ENCODE peak calls at places on chromosomes 11 and 22, in four cellular contexts. Z, H, U and F are unnamed samples. For H3K9me3, the result is how much of the 10 kb centered on the place peaks cover.

GRCh38 chr22:50182176-50183081 is 3.3 kb upstream of the TRABD start:
- DNase-seq in Z (no peak), U (no peak), H (no peak), F (no peak)

GRCh38 chr11:216081-216974 is 8.8 kb downstream of the RIC8A start:
- DNase-seq in U (no peak), H (no peak), Z (peak), F (peak)

GRCh38 chr11:7941608-7942007 is at the start of gene OR10A3:
- DNase-seq in U (no peak), Z (no peak), H (no peak), F (no peak)

GRCh38 chr22:46110215-46110614 is 40.1 kb upstream of the PPARA start:
- DNase-seq in Z (peak), U (peak), H (no peak), F (peak)

GRCh38 chr11:1983601-1983961 is 14.1 kb downstream of the H19 start:
- DNase-seq in H (no peak), U (no peak), Z (no peak), F (no peak)

GRCh38 chr11:117378966-117379865 is 51.6 kb downstream of the CEP164 start:
- DNase-seq in Z (no peak), U (no peak), H (no peak), F (no peak)

GRCh38 chr11:69489031-69489745 is 7.7 kb downstream of the LINC01488 start:
- DNase-seq in U (no peak), H (no peak), Z (no peak), F (no peak)

GRCh38 chr11:64173616-64174355 is 7.9 kb upstream of the MACROD1 start:
- DNase-seq in Z (no peak), U (peak), H (no peak), F (peak)

GRCh38 chr11:64877390-64878222 is 815 bp downstream of the EHD1 start:
- DNase-seq in H (no peak), U (no peak), Z (no peak), F (no peak)

GRCh38 chr11:61361237-61361636 is 445 bp downstream of the CYB561A3 start:
- DNase-seq in U (no peak), H (no peak), Z (no peak), F (no peak)

GRCh38 chr22:19520566-19521305 is 3.5 kb downstream of the CLDN5 start:
- DNase-seq in H (no peak), U (no peak), Z (no peak), F (no peak)

GRCh38 chr11:32173435-32173834 is 82.6 kb downstream of the RCN1 start:
- DNase-seq in H (peak), Z (peak), U (peak), F (peak)

GRCh38 chr11:88555829-88556202 is 218.3 kb upstream of the CTSC start:
- DNase-seq in Z (no peak), H (no peak), U (peak), F (peak)

GRCh38 chr11:134644489-134645456 is 232.7 kb upstream of the B3GAT1 start:
- DNase-seq in H (no peak), U (no peak), Z (no peak), F (no peak)

GRCh38 chr22:24952837-24953293 is 349 bp downstream of the KIAA1671 start:
- DNase-seq in Z (peak), H (peak), U (peak), F (peak)

GRCh38 chr11:199004-199581 is 6.2 kb downstream of the SCGB1C1 start:
- DNase-seq in U (no peak), Z (no peak), H (no peak), F (no peak)

GRCh38 chr11:68036717-68037239 is 2.0 kb upstream of the TCIRG1 start:
- DNase-seq in U (no peak), Z (no peak), H (no peak), F (no peak)

GRCh38 chr22:44609589-44609988 is 92.4 kb upstream of the PRR5 start:
- DNase-seq in U (no peak), Z (no peak), H (no peak), F (no peak)

GRCh38 chr11:8838248-8838647 is 72.7 kb upstream of the AKIP1 start:
- DNase-seq in H (no peak), Z (no peak), U (peak), F (peak)

GRCh38 chr11:114358711-114359110 is 41.6 kb downstream of the C11orf71 start:
- DNase-seq in Z (no peak), U (peak), H (no peak), F (no peak)

GRCh38 chr11:23509023-23509422 is 648.7 kb upstream of the CCDC179 start:
- DNase-seq in U (peak), Z (no peak), H (no peak), F (peak)

GRCh38 chr11:111632798-111633197 is 30.5 kb downstream of the SIK2 start:
- DNase-seq in H (no peak), Z (no peak), U (no peak), F (no peak)

GRCh38 chr11:111229604-111230003 is 15.9 kb upstream of the POU2AF2 start:
- DNase-seq in H (no peak), Z (no peak), U (no peak), F (no peak)

GRCh38 chr22:48944433-48944755 is 883.3 kb downstream of the BRD1 start:
- DNase-seq in U (no peak), H (no peak), Z (no peak), F (no peak)

GRCh38 chr22:25030636-25031035 is 78.1 kb downstream of the KIAA1671 start:
- DNase-seq in Z (no peak), H (no peak), U (no peak), F (no peak)

GRCh38 chr11:85269109-85269508 is 358.0 kb downstream of the DLG2 start:
- DNase-seq in Z (no peak), H (no peak), U (no peak), F (no peak)

GRCh38 chr11:100612766-100613165 is 74.3 kb upstream of the ARHGAP42 start:
- DNase-seq in H (no peak), Z (no peak), U (no peak), F (no peak)

GRCh38 chr22:24186352-24186740 is 5.1 kb downstream of the SUSD2 start:
- DNase-seq in H (no peak), U (no peak), Z (no peak), F (no peak)

GRCh38 chr11:46294365-46295309 is 17.2 kb downstream of the CREB3L1 start:
- DNase-seq in U (peak), H (peak), Z (peak), F (peak)

GRCh38 chr11:46296520-46297448 is 19.3 kb downstream of the CREB3L1 start:
- DNase-seq in Z (peak), U (peak), H (peak), F (peak)

GRCh38 chr11:46293616-46294015 is 16.2 kb downstream of the CREB3L1 start:
- DNase-seq in H (no peak), Z (no peak), U (peak), F (peak)

GRCh38 chr11:46295996-46296519 is 18.6 kb downstream of the CREB3L1 start:
- DNase-seq in H (no peak), Z (no peak), U (no peak), F (no peak)

GRCh38 chr11:46295312-46295995 is 18.0 kb downstream of the CREB3L1 start:
- DNase-seq in Z (peak), H (peak), U (peak), F (peak)
- H2BK120ac ChIP-seq in Z (no peak), H (no peak), U (peak), F (peak)

GRCh38 chr11:28836285-28837081 is 728.3 kb downstream of the METTL15 start:
- DNase-seq in Z (no peak), U (peak), H (peak), F (peak)

GRCh38 chr11:28835317-28835716 is 727.1 kb downstream of the METTL15 start:
- DNase-seq in H (no peak), U (no peak), Z (no peak), F (no peak)

GRCh38 chr11:28834877-28835276 is 726.7 kb downstream of the METTL15 start:
- DNase-seq in Z (no peak), H (no peak), U (peak), F (peak)

GRCh38 chr11:28837599-28837998 is 729.4 kb downstream of the METTL15 start:
- DNase-seq in U (no peak), Z (no peak), H (no peak), F (no peak)

GRCh38 chr11:28835790-28836189 is 727.6 kb downstream of the METTL15 start:
- DNase-seq in Z (no peak), U (peak), H (no peak), F (peak)
- H3K9me3 ChIP-seq in Z (under half), U (under half), H (under half), F (under half)

GRCh38 chr11:83124631-83125424 is 32.1 kb upstream of the PCF11 start:
- DNase-seq in Z (no peak), H (no peak), U (no peak), F (no peak)

GRCh38 chr11:83125577-83125976 is 31.4 kb upstream of the PCF11 start:
- DNase-seq in H (no peak), U (no peak), Z (no peak), F (no peak)

GRCh38 chr11:83132191-83132590 is 24.7 kb upstream of the PCF11 start:
- DNase-seq in H (no peak), Z (no peak), U (no peak), F (no peak)

GRCh38 chr11:83122766-83123165 is 34.2 kb upstream of the PCF11 start:
- DNase-seq in U (no peak), Z (no peak), H (no peak), F (no peak)

DNA sequence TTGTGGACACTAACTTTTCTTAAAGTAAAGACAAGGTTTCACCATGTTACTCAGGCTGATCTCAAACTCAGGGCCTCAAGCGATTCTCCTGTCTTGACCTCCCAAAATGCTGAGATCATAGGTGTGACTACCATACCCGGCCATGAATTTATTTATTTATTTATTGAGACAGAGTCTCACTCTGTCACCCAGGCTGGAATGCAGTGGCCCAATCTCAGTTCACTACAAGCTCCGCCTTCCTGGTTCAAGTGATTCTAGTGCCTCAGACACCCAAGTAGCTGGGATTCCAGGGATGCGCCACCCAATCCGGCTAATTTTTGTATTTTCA is 29.7 kb upstream of the PCF11 start:
- DNase-seq in U (no peak), Z (no peak), H (no peak), F (no peak)
- H2BK120ac ChIP-seq in U (no peak), Z (no peak), H (no peak), F (no peak)

GRCh38 chr22:47535681-47536080 is 773.2 kb downstream of the TBC1D22A start:
- DNase-seq in H (no peak), Z (no peak), U (no peak), F (no peak)
- H3K9me3 ChIP-seq in H (under half), Z (half or more), U (under half), F (under half)

GRCh38 chr11:12420706-12421105 is 43.3 kb downstream of the PARVA start:
- DNase-seq in U (no peak), Z (no peak), H (no peak), F (no peak)

GRCh38 chr11:12415567-12415966 is 38.2 kb downstream of the PARVA start:
- DNase-seq in H (no peak), U (no peak), Z (no peak), F (no peak)

GRCh38 chr11:12421386-12421785 is 44.0 kb downstream of the PARVA start:
- DNase-seq in U (no peak), H (no peak), Z (no peak), F (no peak)

GRCh38 chr11:12416552-12416951 is 39.2 kb downstream of the PARVA start:
- DNase-seq in Z (no peak), U (no peak), H (no peak), F (no peak)

DNA sequence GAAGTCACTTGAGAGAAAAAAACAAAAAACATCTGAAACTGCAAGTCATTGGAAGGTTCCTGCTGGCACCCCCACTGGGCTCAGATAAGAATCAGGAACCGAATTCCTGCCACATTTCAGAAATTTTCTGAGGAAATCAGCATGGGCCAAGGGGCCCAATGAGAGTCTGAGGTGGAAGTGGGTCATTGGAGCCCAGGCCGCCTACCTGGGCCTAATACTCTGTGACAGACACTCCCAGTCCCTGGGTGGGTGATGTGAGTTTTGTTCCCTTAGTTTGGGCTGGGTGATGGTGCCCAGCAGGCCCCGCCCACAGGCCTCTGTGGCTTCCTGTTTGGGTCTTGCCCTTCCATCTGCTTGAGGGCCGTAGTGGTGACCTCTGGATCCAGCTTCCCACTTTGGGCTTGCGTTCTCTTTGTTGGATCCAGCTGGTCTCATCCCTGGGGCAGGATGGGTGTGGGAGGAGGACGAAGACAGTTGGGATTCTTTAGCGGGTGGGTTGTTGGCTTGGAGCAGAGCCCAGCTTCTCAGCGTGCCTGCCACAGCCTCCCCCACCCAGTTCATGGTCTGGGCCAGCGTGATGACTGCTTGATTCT is 40.7 kb downstream of the PARVA start:
- DNase-seq in Z (no peak), U (peak), H (no peak), F (no peak)
- H2BK120ac ChIP-seq in Z (no peak), U (peak), H (no peak), F (no peak)

GRCh38 chr11:56151376-56151775 is 8.7 kb downstream of the OR8K5 start:
- DNase-seq in Z (no peak), U (no peak), H (no peak), F (no peak)
- H3K9me3 ChIP-seq in Z (under half), U (under half), H (under half), F (under half)

DNA sequence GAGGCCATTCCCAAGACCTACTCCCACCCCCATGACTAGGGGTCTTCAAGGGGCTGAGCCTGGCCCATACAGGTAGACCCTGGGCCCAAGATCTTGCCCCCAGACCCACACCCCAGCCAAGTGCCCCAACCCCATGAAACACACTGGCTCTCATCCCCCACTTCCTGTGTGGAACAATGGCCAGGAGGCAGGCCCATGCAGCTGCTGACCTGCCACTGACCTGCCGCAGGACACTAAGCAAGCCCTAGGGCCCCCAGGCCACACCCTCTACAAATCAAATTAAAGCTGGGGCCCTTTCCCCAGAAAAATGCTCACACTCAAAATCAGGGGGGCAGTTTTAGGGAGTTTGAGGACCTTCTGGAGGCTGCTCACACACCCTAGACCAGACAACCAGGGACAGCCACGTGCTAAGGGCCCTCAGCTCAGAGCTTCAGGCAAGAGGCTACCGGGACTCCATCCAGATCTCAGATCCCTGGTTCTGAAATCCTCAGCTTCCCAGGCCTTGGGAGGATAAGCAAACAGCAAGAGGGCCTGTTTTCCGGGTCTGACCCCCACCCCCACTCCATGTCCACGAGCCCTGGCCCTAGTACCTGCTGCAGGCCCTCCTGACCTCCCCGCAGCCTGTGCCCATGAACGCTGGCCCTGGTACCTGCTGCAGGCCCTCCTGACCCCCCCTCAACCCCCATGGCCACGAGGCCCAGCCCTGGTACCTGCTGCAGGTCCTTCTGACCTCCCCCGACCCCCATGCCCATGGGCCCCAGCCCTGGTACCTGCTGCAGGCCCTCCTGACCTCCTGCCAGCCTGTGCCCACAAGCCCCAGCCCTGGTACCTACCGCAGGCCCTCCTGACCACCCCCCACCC is 10.0 kb downstream of the CARD10 start:
- DNase-seq in U (no peak), Z (no peak), H (no peak), F (no peak)
- H2BK120ac ChIP-seq in U (no peak), Z (no peak), H (peak), F (no peak)

DNA sequence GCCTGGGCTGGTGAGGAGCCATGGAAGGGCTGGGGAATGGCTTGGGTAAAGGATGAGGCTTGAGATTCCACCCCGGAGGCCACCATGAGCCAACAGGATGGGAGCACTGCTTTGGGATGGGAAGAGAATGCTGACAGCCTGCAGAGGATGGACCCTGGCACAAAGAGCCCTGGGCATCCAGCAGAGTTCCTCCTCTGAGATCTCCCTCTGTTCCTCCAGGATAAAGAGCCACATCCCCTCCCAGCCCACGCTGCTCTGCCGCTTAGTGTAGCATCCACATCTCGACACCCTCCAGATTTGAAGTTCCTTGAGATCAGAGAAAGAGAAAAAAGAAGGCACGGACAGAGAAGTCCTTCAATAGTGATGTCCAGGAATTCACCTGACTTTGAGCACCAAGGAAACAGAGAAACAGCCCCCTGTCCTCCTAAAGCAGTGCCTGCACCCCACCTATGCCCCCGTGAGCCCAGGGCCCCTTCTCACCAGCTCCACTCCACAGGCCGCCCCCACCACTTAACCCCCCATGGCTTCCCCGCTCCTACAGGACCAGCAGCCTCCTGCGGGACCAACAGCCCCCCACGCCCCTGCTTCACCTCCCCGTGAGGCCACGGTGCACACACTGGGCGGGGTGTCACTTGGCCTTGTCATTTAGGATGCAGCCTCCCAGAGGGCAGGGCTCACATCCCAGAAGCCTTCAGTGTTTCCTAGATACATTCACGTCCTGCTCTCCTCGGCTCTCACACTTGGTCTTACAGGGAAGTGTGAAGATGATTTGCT is 180.5 kb downstream of the SHANK2 start:
- DNase-seq in Z (no peak), U (no peak), H (no peak), F (no peak)
- H3K9me3 ChIP-seq in Z (under half), U (under half), H (under half), F (under half)

GRCh38 chr11:62727007-62727832 is at the start of gene HNRNPUL2:
- DNase-seq in U (peak), Z (peak), H (peak), F (peak)

GRCh38 chr11:62724171-62724570 is 3.1 kb downstream of the HNRNPUL2 start:
- DNase-seq in H (no peak), Z (no peak), U (no peak), F (no peak)

GRCh38 chr11:62725686-62726085 is 1.6 kb downstream of the HNRNPUL2 start:
- DNase-seq in H (no peak), Z (no peak), U (no peak), F (no peak)

GRCh38 chr11:62726156-62727006 is 876 bp downstream of the HNRNPUL2 start:
- DNase-seq in Z (no peak), U (no peak), H (no peak), F (no peak)

GRCh38 chr11:62727833-62728721 is at the start of gene TTC9C:
- DNase-seq in U (peak), Z (peak), H (peak), F (peak)
- H2BK120ac ChIP-seq in U (peak), Z (no peak), H (no peak), F (peak)